ENCODE peak calls at places on chromosomes 6 and 20, in four cellular contexts. One of them, this sample, is unnamed.

GRCh38 chr6:150528648-150529285 is 70.9 kb upstream of the PLEKHG1 start:
- DNase-seq in mammary epithelial cell: peak
- DNase-seq in CD4-positive, alpha-beta T cell: no peak
- DNase-seq in GM20000: no peak
- DNase-seq in this sample: no peak

GRCh38 chr20:62925420-62926228 is 681 bp downstream of the DIDO1 start:
- DNase-seq in mammary epithelial cell: peak
- DNase-seq in CD4-positive, alpha-beta T cell: peak
- DNase-seq in GM20000: peak
- DNase-seq in this sample: no peak

GRCh38 chr6:108497883-108498282 is 62.8 kb upstream of the FOXO3 start:
- DNase-seq in mammary epithelial cell: peak
- DNase-seq in CD4-positive, alpha-beta T cell: no peak
- DNase-seq in GM20000: peak
- DNase-seq in this sample: no peak

GRCh38 chr20:61117725-61118124 is 134.3 kb upstream of the CDH4 start:
- DNase-seq in mammary epithelial cell: peak
- DNase-seq in CD4-positive, alpha-beta T cell: no peak
- DNase-seq in GM20000: no peak
- DNase-seq in this sample: no peak

GRCh38 chr20:61837200-61837599 is 228.5 kb downstream of the TAF4 start:
- DNase-seq in mammary epithelial cell: no peak
- DNase-seq in CD4-positive, alpha-beta T cell: no peak
- DNase-seq in GM20000: no peak
- DNase-seq in this sample: no peak

GRCh38 chr6:53179961-53180651 is 31.5 kb upstream of the GCM1 start:
- DNase-seq in mammary epithelial cell: peak
- DNase-seq in CD4-positive, alpha-beta T cell: peak
- DNase-seq in GM20000: no peak
- DNase-seq in this sample: no peak

GRCh38 chr20:6134592-6134991 is 11.8 kb upstream of the FERMT1 start:
- DNase-seq in mammary epithelial cell: no peak
- DNase-seq in CD4-positive, alpha-beta T cell: no peak
- DNase-seq in GM20000: no peak
- DNase-seq in this sample: no peak

GRCh38 chr6:111030008-111031006 is 48.5 kb downstream of the RPF2 start:
- DNase-seq in mammary epithelial cell: no peak
- DNase-seq in CD4-positive, alpha-beta T cell: no peak
- DNase-seq in GM20000: no peak
- DNase-seq in this sample: no peak

GRCh38 chr20:57507477-57507876 is 17.5 kb downstream of the CTCFL start:
- DNase-seq in mammary epithelial cell: no peak
- DNase-seq in CD4-positive, alpha-beta T cell: no peak
- DNase-seq in GM20000: no peak
- DNase-seq in this sample: no peak

GRCh38 chr20:36835453-36836198 is 40.3 kb upstream of the TLDC2 start:
- DNase-seq in mammary epithelial cell: peak
- DNase-seq in CD4-positive, alpha-beta T cell: peak
- DNase-seq in GM20000: peak
- DNase-seq in this sample: peak

GRCh38 chr6:146785001-146785585 is 186.3 kb downstream of the ADGB start:
- DNase-seq in mammary epithelial cell: peak
- DNase-seq in CD4-positive, alpha-beta T cell: no peak
- DNase-seq in GM20000: no peak
- DNase-seq in this sample: no peak

GRCh38 chr6:113630738-113631535 is 226.2 kb upstream of the MARCKS start:
- DNase-seq in mammary epithelial cell: peak
- DNase-seq in CD4-positive, alpha-beta T cell: no peak
- DNase-seq in GM20000: peak
- DNase-seq in this sample: no peak

GRCh38 chr6:54481096-54481495 is 172.9 kb downstream of the TINAG start:
- DNase-seq in mammary epithelial cell: no peak
- DNase-seq in CD4-positive, alpha-beta T cell: no peak
- DNase-seq in GM20000: no peak
- DNase-seq in this sample: no peak

GRCh38 chr6:154466139-154466538 is 44.3 kb downstream of the CNKSR3 start:
- DNase-seq in mammary epithelial cell: peak
- DNase-seq in CD4-positive, alpha-beta T cell: no peak
- DNase-seq in GM20000: no peak
- DNase-seq in this sample: no peak

GRCh38 chr6:138291036-138291848 is 73.0 kb upstream of the PBOV1 start:
- DNase-seq in mammary epithelial cell: no peak
- DNase-seq in CD4-positive, alpha-beta T cell: no peak
- DNase-seq in GM20000: no peak
- DNase-seq in this sample: no peak

GRCh38 chr20:50215917-50216316 is 25.3 kb downstream of the CEBPB start:
- DNase-seq in mammary epithelial cell: no peak
- DNase-seq in CD4-positive, alpha-beta T cell: no peak
- DNase-seq in GM20000: no peak
- DNase-seq in this sample: no peak

GRCh38 chr20:61354501-61354900 is 102.4 kb downstream of the CDH4 start:
- DNase-seq in mammary epithelial cell: no peak
- DNase-seq in CD4-positive, alpha-beta T cell: no peak
- DNase-seq in GM20000: no peak
- DNase-seq in this sample: no peak

GRCh38 chr6:56278186-56278585 is 30.8 kb upstream of the COL21A1 start:
- DNase-seq in mammary epithelial cell: no peak
- DNase-seq in CD4-positive, alpha-beta T cell: no peak
- DNase-seq in GM20000: no peak
- DNase-seq in this sample: no peak

GRCh38 chr6:31617010-31617409 is 2.0 kb downstream of the AIF1 start:
- DNase-seq in mammary epithelial cell: peak
- DNase-seq in CD4-positive, alpha-beta T cell: no peak
- DNase-seq in GM20000: no peak
- DNase-seq in this sample: no peak

GRCh38 chr20:58651823-58652605 is 931 bp downstream of the STX16 start:
- DNase-seq in mammary epithelial cell: peak
- DNase-seq in CD4-positive, alpha-beta T cell: peak
- DNase-seq in GM20000: peak
- DNase-seq in this sample: no peak

GRCh38 chr20:2103454-2104153 is 2.0 kb downstream of the STK35 start:
- DNase-seq in mammary epithelial cell: no peak
- DNase-seq in CD4-positive, alpha-beta T cell: no peak
- DNase-seq in GM20000: no peak
- DNase-seq in this sample: no peak

GRCh38 chr6:151436814-151437213 is 15.1 kb downstream of the RMND1 start:
- DNase-seq in mammary epithelial cell: no peak
- DNase-seq in CD4-positive, alpha-beta T cell: no peak
- DNase-seq in GM20000: no peak
- DNase-seq in this sample: no peak

GRCh38 chr6:143222758-143223334 is 162.2 kb downstream of the AIG1 start:
- DNase-seq in mammary epithelial cell: no peak
- DNase-seq in CD4-positive, alpha-beta T cell: no peak
- DNase-seq in GM20000: no peak
- DNase-seq in this sample: no peak

GRCh38 chr20:53786445-53787267 is 193.0 kb upstream of the ZNF217 start:
- DNase-seq in mammary epithelial cell: no peak
- DNase-seq in CD4-positive, alpha-beta T cell: no peak
- DNase-seq in GM20000: no peak
- DNase-seq in this sample: no peak

GRCh38 chr6:70763754-70764153 is 96.1 kb downstream of the SMAP1 start:
- DNase-seq in mammary epithelial cell: peak
- DNase-seq in CD4-positive, alpha-beta T cell: no peak
- DNase-seq in GM20000: no peak
- DNase-seq in this sample: no peak

GRCh38 chr6:63272397-63272796 is 47.4 kb downstream of the LGSN start:
- DNase-seq in mammary epithelial cell: peak
- DNase-seq in CD4-positive, alpha-beta T cell: no peak
- DNase-seq in GM20000: peak
- DNase-seq in this sample: no peak

GRCh38 chr20:33169176-33169794 is 1.3 kb downstream of the BPIFA2 start:
- DNase-seq in mammary epithelial cell: no peak
- DNase-seq in CD4-positive, alpha-beta T cell: no peak
- DNase-seq in GM20000: no peak
- DNase-seq in this sample: no peak

GRCh38 chr6:152232494-152233151 is 404.5 kb downstream of the SYNE1 start:
- DNase-seq in mammary epithelial cell: no peak
- DNase-seq in CD4-positive, alpha-beta T cell: no peak
- DNase-seq in GM20000: no peak
- DNase-seq in this sample: no peak

DNA sequence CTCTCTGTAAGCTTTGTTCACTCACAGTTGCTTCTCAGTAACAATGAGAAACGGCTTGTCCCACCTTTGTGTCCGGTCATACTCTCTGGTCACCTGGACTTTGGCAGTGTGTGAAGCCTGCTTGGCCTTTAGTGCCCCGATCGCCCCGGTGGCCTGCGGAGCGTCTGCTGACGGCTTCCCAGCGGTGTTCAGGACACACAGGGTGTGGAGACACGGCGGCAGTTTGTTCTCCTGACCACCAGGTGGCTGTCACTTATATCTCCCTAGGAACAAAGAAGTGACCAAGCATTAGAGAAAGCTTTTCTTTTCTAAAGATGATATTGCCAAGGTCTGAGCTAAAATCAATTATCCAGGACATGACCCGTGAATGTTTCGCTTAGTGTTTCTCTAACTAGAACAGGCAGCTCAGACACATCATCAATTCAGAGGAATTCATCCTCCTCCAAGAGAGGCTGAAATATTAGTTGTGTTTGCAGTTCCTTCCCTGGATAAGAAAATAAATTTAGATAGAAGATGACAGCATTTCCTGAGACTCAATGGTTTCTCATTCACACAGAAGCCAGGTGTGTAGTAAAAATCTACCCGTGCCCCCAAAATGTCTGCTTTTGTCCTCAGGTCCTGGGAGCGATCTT is 167.4 kb upstream of the THBS2 start:
- DNase-seq in mammary epithelial cell: no peak
- DNase-seq in CD4-positive, alpha-beta T cell: no peak
- DNase-seq in GM20000: no peak
- DNase-seq in this sample: peak
- TF ChIP-seq CTCF in mammary epithelial cell: no peak
- TF ChIP-seq CTCF in CD4-positive, alpha-beta T cell: no peak
- TF ChIP-seq CTCF in GM20000: no peak
- TF ChIP-seq CTCF in this sample: peak

GRCh38 chr6:82333781-82334180 is 29.8 kb upstream of the TPBG start:
- DNase-seq in mammary epithelial cell: no peak
- DNase-seq in CD4-positive, alpha-beta T cell: no peak
- DNase-seq in GM20000: no peak
- DNase-seq in this sample: no peak

GRCh38 chr6:82330171-82330804 is 33.3 kb upstream of the TPBG start:
- DNase-seq in mammary epithelial cell: no peak
- DNase-seq in CD4-positive, alpha-beta T cell: no peak
- DNase-seq in GM20000: no peak
- DNase-seq in this sample: no peak

GRCh38 chr6:82331031-82331773 is 32.4 kb upstream of the TPBG start:
- DNase-seq in mammary epithelial cell: peak
- DNase-seq in CD4-positive, alpha-beta T cell: no peak
- DNase-seq in GM20000: no peak
- DNase-seq in this sample: no peak
- TF ChIP-seq CTCF in mammary epithelial cell: peak
- TF ChIP-seq CTCF in CD4-positive, alpha-beta T cell: no peak
- TF ChIP-seq CTCF in GM20000: no peak
- TF ChIP-seq CTCF in this sample: peak

GRCh38 chr6:129500958-129501381 is 209.0 kb downstream of the ARHGAP18 start:
- DNase-seq in mammary epithelial cell: no peak
- DNase-seq in CD4-positive, alpha-beta T cell: no peak
- DNase-seq in GM20000: no peak
- DNase-seq in this sample: no peak
- TF ChIP-seq CTCF in mammary epithelial cell: peak
- TF ChIP-seq CTCF in CD4-positive, alpha-beta T cell: peak
- TF ChIP-seq CTCF in GM20000: no peak
- TF ChIP-seq CTCF in this sample: peak

GRCh38 chr6:73299171-73300073 is 36.4 kb upstream of the KHDC1 start:
- DNase-seq in mammary epithelial cell: no peak
- DNase-seq in CD4-positive, alpha-beta T cell: no peak
- DNase-seq in GM20000: no peak
- DNase-seq in this sample: no peak
- TF ChIP-seq CTCF in mammary epithelial cell: no peak
- TF ChIP-seq CTCF in CD4-positive, alpha-beta T cell: no peak
- TF ChIP-seq CTCF in GM20000: no peak
- TF ChIP-seq CTCF in this sample: no peak

GRCh38 chr6:47646689-47647088 is 51.7 kb upstream of the ADGRF4 start:
- DNase-seq in mammary epithelial cell: no peak
- DNase-seq in CD4-positive, alpha-beta T cell: no peak
- DNase-seq in GM20000: no peak
- DNase-seq in this sample: no peak
- TF ChIP-seq CTCF in mammary epithelial cell: peak
- TF ChIP-seq CTCF in CD4-positive, alpha-beta T cell: no peak
- TF ChIP-seq CTCF in GM20000: no peak
- TF ChIP-seq CTCF in this sample: no peak

GRCh38 chr6:148954461-148954860 is 207.6 kb downstream of the UST start:
- DNase-seq in mammary epithelial cell: no peak
- DNase-seq in CD4-positive, alpha-beta T cell: no peak
- DNase-seq in GM20000: no peak
- DNase-seq in this sample: no peak

GRCh38 chr6:148959511-148959910 is 212.7 kb downstream of the UST start:
- DNase-seq in mammary epithelial cell: no peak
- DNase-seq in CD4-positive, alpha-beta T cell: no peak
- DNase-seq in GM20000: no peak
- DNase-seq in this sample: no peak

GRCh38 chr6:148954934-148955915 is 208.4 kb downstream of the UST start:
- DNase-seq in mammary epithelial cell: no peak
- DNase-seq in CD4-positive, alpha-beta T cell: no peak
- DNase-seq in GM20000: no peak
- DNase-seq in this sample: no peak

GRCh38 chr6:148962854-148963515 is 216.2 kb downstream of the UST start:
- DNase-seq in mammary epithelial cell: no peak
- DNase-seq in CD4-positive, alpha-beta T cell: no peak
- DNase-seq in GM20000: no peak
- DNase-seq in this sample: no peak

GRCh38 chr6:148959008-148959407 is 212.2 kb downstream of the UST start:
- DNase-seq in mammary epithelial cell: no peak
- DNase-seq in CD4-positive, alpha-beta T cell: no peak
- DNase-seq in GM20000: no peak
- DNase-seq in this sample: no peak
- TF ChIP-seq CTCF in mammary epithelial cell: no peak
- TF ChIP-seq CTCF in CD4-positive, alpha-beta T cell: no peak
- TF ChIP-seq CTCF in GM20000: no peak
- TF ChIP-seq CTCF in this sample: no peak

GRCh38 chr20:35555951-35556645 is 14.2 kb downstream of the ERGIC3 start:
- DNase-seq in mammary epithelial cell: no peak
- DNase-seq in CD4-positive, alpha-beta T cell: no peak
- DNase-seq in GM20000: no peak
- DNase-seq in this sample: no peak
- TF ChIP-seq CTCF in mammary epithelial cell: no peak
- TF ChIP-seq CTCF in CD4-positive, alpha-beta T cell: no peak
- TF ChIP-seq CTCF in GM20000: no peak
- TF ChIP-seq CTCF in this sample: no peak

GRCh38 chr6:97702226-97702625 is 419.2 kb upstream of the MMS22L start:
- DNase-seq in mammary epithelial cell: no peak
- DNase-seq in CD4-positive, alpha-beta T cell: no peak
- DNase-seq in GM20000: no peak
- DNase-seq in this sample: no peak

GRCh38 chr6:97703661-97704060 is 420.6 kb upstream of the MMS22L start:
- DNase-seq in mammary epithelial cell: peak
- DNase-seq in CD4-positive, alpha-beta T cell: no peak
- DNase-seq in GM20000: no peak
- DNase-seq in this sample: no peak

DNA sequence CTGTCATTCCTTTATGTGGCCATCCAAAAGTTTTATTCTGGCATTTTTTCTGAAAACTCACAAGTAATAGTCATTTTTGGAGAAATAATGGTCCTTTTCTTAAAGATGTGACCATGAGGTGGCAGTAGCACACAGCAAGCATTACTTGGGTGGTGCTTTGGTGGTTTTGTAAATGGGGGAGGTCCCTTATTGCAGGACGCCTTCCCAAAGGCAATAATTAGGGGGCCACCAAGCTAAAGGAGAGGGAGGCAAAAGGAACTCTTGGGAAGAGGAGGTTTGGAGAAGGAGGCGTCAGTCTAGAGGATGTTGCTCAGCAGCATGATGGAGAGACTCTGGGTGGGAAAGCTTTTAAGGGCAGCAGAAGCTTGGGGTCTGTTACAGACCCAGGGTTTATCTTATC is 422.6 kb upstream of the MMS22L start:
- DNase-seq in mammary epithelial cell: no peak
- DNase-seq in CD4-positive, alpha-beta T cell: no peak
- DNase-seq in GM20000: no peak
- DNase-seq in this sample: no peak
- TF ChIP-seq CTCF in mammary epithelial cell: peak
- TF ChIP-seq CTCF in CD4-positive, alpha-beta T cell: no peak
- TF ChIP-seq CTCF in GM20000: no peak
- TF ChIP-seq CTCF in this sample: peak

This sample was measured in progenitor cell of endocrine pancreas.